ENCODE peak calls at places on chromosomes 2 and 18, in seven cellular contexts. W, X, L, A, P, B and C are unnamed samples.
A peak's percentile ranks its signal among the peaks of the same experiment; 100 is the strongest.

GRCh38 chr2:108593547-108594098 is 59.4 kb downstream of the LIMS1 start:
- DNase-seq in W (no peak), X (no peak), L (no peak), A (no peak), P (no peak), B (no peak), C (no peak)

GRCh38 chr2:120453635-120453998 is 107.7 kb downstream of the INHBB start:
- DNase-seq in W (no peak), X (no peak), L (no peak), A (no peak), P (no peak), B (no peak), C (no peak)

GRCh38 chr2:74188018-74188601 is 9.4 kb upstream of the MOB1A start:
- DNase-seq in W (no peak), X (peak; percentile 80), L (no peak), A (no peak), P (no peak), B (no peak), C (peak; percentile 58)

GRCh38 chr2:121375621-121376159 is 90.7 kb upstream of the TFCP2L1 start:
- DNase-seq in W (no peak), X (no peak), L (no peak), A (no peak), P (no peak), B (no peak), C (no peak)

GRCh38 chr2:124542932-124543640 is 518.0 kb downstream of the CNTNAP5 start:
- DNase-seq in W (no peak), X (no peak), L (no peak), A (no peak), P (no peak), B (no peak), C (no peak)

GRCh38 chr2:166458682-166459081 is 35.4 kb downstream of the SCN7A start:
- DNase-seq in W (no peak), X (no peak), L (no peak), A (no peak), P (no peak), B (no peak), C (no peak)

GRCh38 chr2:163621445-163622004 is 114.3 kb downstream of the FIGN start:
- DNase-seq in W (no peak), X (no peak), L (no peak), A (no peak), P (no peak), B (no peak), C (no peak)

GRCh38 chr2:183630964-183631363 is 506.7 kb downstream of the NUP35 start:
- DNase-seq in W (no peak), X (no peak), L (no peak), A (no peak), P (no peak), B (no peak), C (no peak)

GRCh38 chr18:6401687-6402086 is 13.0 kb downstream of the L3MBTL4 start:
- DNase-seq in W (no peak), X (no peak), L (no peak), A (no peak), P (no peak), B (no peak), C (no peak)

GRCh38 chr2:28997237-28997846 is 16.2 kb downstream of the TOGARAM2 start:
- DNase-seq in W (no peak), X (peak; percentile 38), L (no peak), A (no peak), P (no peak), B (no peak), C (peak; percentile 21)

GRCh38 chr2:16386431-16386830 is 279.2 kb downstream of the CYRIA start:
- DNase-seq in W (no peak), X (no peak), L (peak; percentile 82), A (no peak), P (no peak), B (no peak), C (no peak)

GRCh38 chr2:58227171-58227917 is 13.8 kb downstream of the FANCL start:
- DNase-seq in W (no peak), X (no peak), L (no peak), A (no peak), P (no peak), B (no peak), C (no peak)

GRCh38 chr2:120679526-120679925 is 56.1 kb upstream of the GLI2 start:
- DNase-seq in W (no peak), X (peak; percentile 55), L (no peak), A (no peak), P (no peak), B (no peak), C (no peak)

GRCh38 chr2:98455494-98455976 is 10.9 kb downstream of the INPP4A start:
- DNase-seq in W (no peak), X (peak; percentile 74), L (no peak), A (no peak), P (no peak), B (no peak), C (no peak)

GRCh38 chr2:66448592-66448991 is 13.7 kb downstream of the MEIS1 start:
- DNase-seq in W (no peak), X (no peak), L (no peak), A (no peak), P (no peak), B (no peak), C (no peak)

GRCh38 chr2:98502556-98503335 is 58.1 kb downstream of the INPP4A start:
- DNase-seq in W (no peak), X (no peak), L (no peak), A (no peak), P (no peak), B (no peak), C (no peak)

GRCh38 chr18:57353940-57354461 is 1.6 kb downstream of the ST8SIA3 start:
- DNase-seq in W (no peak), X (no peak), L (no peak), A (no peak), P (no peak), B (no peak), C (peak; percentile 17)

GRCh38 chr18:26544459-26544858 is 3.9 kb downstream of the KCTD1 start:
- DNase-seq in W (no peak), X (no peak), L (no peak), A (no peak), P (no peak), B (no peak), C (no peak)

GRCh38 chr18:26545335-26545734 is 3.0 kb downstream of the KCTD1 start:
- DNase-seq in W (no peak), X (no peak), L (no peak), A (no peak), P (no peak), B (no peak), C (no peak)

GRCh38 chr18:26546170-26546874 is 2.0 kb downstream of the KCTD1 start:
- DNase-seq in W (no peak), X (no peak), L (no peak), A (no peak), P (no peak), B (no peak), C (no peak)

GRCh38 chr18:26546875-26547301 is 1.5 kb downstream of the KCTD1 start:
- DNase-seq in W (no peak), X (peak; percentile 75), L (no peak), A (no peak), P (no peak), B (no peak), C (no peak)

GRCh38 chr18:26545737-26546136 is 2.6 kb downstream of the KCTD1 start:
- DNase-seq in W (no peak), X (no peak), L (no peak), A (no peak), P (no peak), B (no peak), C (no peak)
- H3K4me3 ChIP-seq in W (peak overlapping the region; percentile 82), X (no peak overlapping the region), L (no peak overlapping the region), A (no peak overlapping the region), P (no peak overlapping the region), B (no peak overlapping the region), C (no peak overlapping the region)

DNA sequence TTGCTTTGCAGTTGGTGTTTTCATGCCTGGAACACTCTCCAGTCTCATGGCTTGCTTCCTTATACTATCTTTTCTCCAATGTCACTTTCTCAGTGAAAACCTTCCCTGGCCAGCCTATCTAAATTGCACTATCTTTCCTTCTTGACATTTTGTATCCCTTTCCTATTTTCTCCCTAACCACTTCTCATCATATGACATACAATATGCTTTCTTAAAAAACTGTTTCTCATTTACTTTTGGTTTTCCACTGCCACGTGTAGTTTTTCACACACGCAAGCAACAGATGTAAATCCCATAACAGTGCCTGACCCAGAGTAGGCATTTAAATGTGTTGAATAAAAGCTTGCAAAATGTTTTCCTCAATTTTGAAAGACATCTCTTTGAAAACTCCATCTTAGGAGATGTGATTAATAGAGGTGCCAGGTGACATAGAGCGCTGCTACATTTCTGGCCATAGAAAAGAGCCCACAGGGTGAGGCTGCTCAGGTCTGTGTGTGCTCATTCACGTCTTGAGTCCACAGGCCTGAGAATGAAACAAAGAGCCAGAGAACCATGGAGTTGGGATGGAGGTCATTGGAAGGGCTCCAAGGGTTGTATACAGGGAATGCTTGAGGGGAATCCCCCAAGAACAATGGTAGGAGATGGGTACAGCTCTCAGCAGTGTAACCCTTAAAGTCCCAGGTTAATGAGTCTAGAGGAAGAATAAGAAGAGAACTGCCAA is 12.7 kb downstream of the ZNF24 start:
- DNase-seq in W (no peak), X (no peak), L (no peak), A (no peak), P (no peak), B (no peak), C (no peak)
- H3K4me1 ChIP-seq in W (peaks cover 7% of the 10 kb centered on the region), X (no peaks in the 10 kb centered on the region), L (peaks cover 13% of the 10 kb centered on the region), A (no peaks in the 10 kb centered on the region), P (no peaks in the 10 kb centered on the region), B (peaks cover 8% of the 10 kb centered on the region), C (no peaks in the 10 kb centered on the region)

GRCh38 chr18:45167631-45168225 is 447.5 kb upstream of the SLC14A2 start:
- DNase-seq in W (no peak), X (no peak), L (no peak), A (no peak), P (no peak), B (no peak), C (no peak)

GRCh38 chr18:45167109-45167551 is 448.1 kb upstream of the SLC14A2 start:
- DNase-seq in W (no peak), X (no peak), L (no peak), A (no peak), P (no peak), B (no peak), C (no peak)

GRCh38 chr18:45164551-45164950 is 450.7 kb upstream of the SLC14A2 start:
- DNase-seq in W (no peak), X (no peak), L (no peak), A (no peak), P (no peak), B (no peak), C (no peak)

GRCh38 chr18:45166341-45167108 is 448.8 kb upstream of the SLC14A2 start:
- DNase-seq in W (no peak), X (no peak), L (no peak), A (no peak), P (no peak), B (no peak), C (no peak)

GRCh38 chr18:45165871-45166270 is 449.4 kb upstream of the SLC14A2 start:
- DNase-seq in W (no peak), X (no peak), L (no peak), A (no peak), P (no peak), B (no peak), C (no peak)
- TF ChIP-seq CTCF in W (no peak), X (no peak), L (no peak), A (no peak), P (no peak), B (no peak), C (no peak)

GRCh38 chr2:160253440-160254296 is 53.6 kb upstream of the ITGB6 start:
- DNase-seq in W (no peak), X (no peak), L (no peak), A (no peak), P (no peak), B (no peak), C (no peak)
- H3K4me3 ChIP-seq in W (no peak overlapping the region), X (no peak overlapping the region), L (no peak overlapping the region), A (no peak overlapping the region), P (no peak overlapping the region), B (no peak overlapping the region), C (no peak overlapping the region)